ENCODE peak calls at places on chromosomes 1 and 21, in four cellular contexts. One of them, this sample, is unnamed.
A peak's percentile ranks its signal among the peaks of the same experiment; 100 is the strongest.

GRCh38 chr1:45205910-45206721 is at the start of gene ZSWIM5:
- DNase-seq in GM12878: no peak
- DNase-seq in K562: peak; percentile 57
- DNase-seq in HepG2: peak; percentile 48
- DNase-seq in this sample: peak; percentile 67

GRCh38 chr1:78045850-78046778 is at the start of gene GIPC2:
- DNase-seq in GM12878: no peak
- DNase-seq in HepG2: peak; percentile 31
- DNase-seq in K562: no peak
- DNase-seq in this sample: peak; percentile 60

GRCh38 chr1:66231162-66232077 is 302.5 kb upstream of the SGIP1 start:
- DNase-seq in K562: no peak
- DNase-seq in HepG2: no peak
- DNase-seq in GM12878: no peak
- DNase-seq in this sample: no peak

GRCh38 chr1:97925982-97926708 is 5.3 kb upstream of the DPYD start:
- DNase-seq in K562: no peak
- DNase-seq in HepG2: no peak
- DNase-seq in GM12878: no peak
- DNase-seq in this sample: no peak

GRCh38 chr1:78840447-78841251 is 165.9 kb downstream of the ADGRL4 start:
- DNase-seq in K562: no peak
- DNase-seq in GM12878: no peak
- DNase-seq in HepG2: no peak
- DNase-seq in this sample: peak; percentile 10

GRCh38 chr1:23727362-23727811 is 15.9 kb upstream of the ELOA start:
- DNase-seq in HepG2: peak; percentile 78
- DNase-seq in GM12878: no peak
- DNase-seq in K562: no peak
- DNase-seq in this sample: no peak

GRCh38 chr1:248686815-248687214 is 15.8 kb downstream of the OR14I1 start:
- DNase-seq in K562: no peak
- DNase-seq in GM12878: peak; percentile 43
- DNase-seq in HepG2: no peak
- DNase-seq in this sample: no peak

GRCh38 chr1:113140588-113141446 is 67.8 kb downstream of the LRIG2 start:
- DNase-seq in GM12878: peak; percentile 17
- DNase-seq in HepG2: peak; percentile 68
- DNase-seq in K562: peak; percentile 82
- DNase-seq in this sample: peak; percentile 67

GRCh38 chr1:85464497-85465098 is 361 bp downstream of the DDAH1 start:
- DNase-seq in K562: no peak
- DNase-seq in HepG2: peak; percentile 40
- DNase-seq in GM12878: no peak
- DNase-seq in this sample: peak; percentile 67

GRCh38 chr1:177772621-177773020 is 197.2 kb downstream of the SEC16B start:
- DNase-seq in GM12878: no peak
- DNase-seq in HepG2: no peak
- DNase-seq in K562: no peak
- DNase-seq in this sample: no peak

GRCh38 chr1:183473286-183473536 is 912 bp downstream of the SMG7 start:
- DNase-seq in GM12878: no peak
- DNase-seq in HepG2: no peak
- DNase-seq in K562: no peak
- DNase-seq in this sample: no peak

GRCh38 chr21:15309721-15310120 is 244.9 kb upstream of the NRIP1 start:
- DNase-seq in K562: no peak
- DNase-seq in GM12878: no peak
- DNase-seq in HepG2: no peak
- DNase-seq in this sample: no peak

GRCh38 chr1:208252126-208252853 is 8.1 kb upstream of the PLXNA2 start:
- DNase-seq in K562: peak; percentile 57
- DNase-seq in GM12878: no peak
- DNase-seq in HepG2: peak; percentile 52
- DNase-seq in this sample: peak; percentile 31

GRCh38 chr1:227767401-227768396 is 32.5 kb downstream of the SNAP47 start:
- DNase-seq in K562: no peak
- DNase-seq in GM12878: no peak
- DNase-seq in HepG2: no peak
- DNase-seq in this sample: no peak

GRCh38 chr1:58353168-58353567 is 193.4 kb downstream of the OMA1 start:
- DNase-seq in GM12878: no peak
- DNase-seq in K562: no peak
- DNase-seq in HepG2: no peak
- DNase-seq in this sample: no peak

GRCh38 chr1:110176299-110176956 is 26.1 kb downstream of the SLC6A17 start:
- DNase-seq in HepG2: no peak
- DNase-seq in GM12878: no peak
- DNase-seq in K562: no peak
- DNase-seq in this sample: no peak

GRCh38 chr21:41825881-41826280 is 53.3 kb downstream of the PRDM15 start:
- DNase-seq in K562: no peak
- DNase-seq in GM12878: no peak
- DNase-seq in HepG2: no peak
- DNase-seq in this sample: no peak

GRCh38 chr1:34057347-34057746 is 107.7 kb downstream of the CSMD2 start:
- DNase-seq in HepG2: no peak
- DNase-seq in GM12878: no peak
- DNase-seq in K562: no peak
- DNase-seq in this sample: peak; percentile 51

GRCh38 chr1:90987860-90988259 is 34.0 kb downstream of the ZNF644 start:
- DNase-seq in GM12878: no peak
- DNase-seq in HepG2: no peak
- DNase-seq in K562: no peak
- DNase-seq in this sample: no peak

GRCh38 chr1:230823835-230824485 is 44.4 kb downstream of the C1orf198 start:
- DNase-seq in K562: no peak
- DNase-seq in HepG2: no peak
- DNase-seq in GM12878: no peak
- DNase-seq in this sample: no peak
- TF ChIP-seq NR2C2 in K562: no peak
- TF ChIP-seq NR2C2 in HepG2: no peak
- TF ChIP-seq NR2C2 in GM12878: no peak
- TF ChIP-seq NR2C2 in this sample: no peak

GRCh38 chr1:181335631-181336030 is 147.7 kb upstream of the CACNA1E start:
- DNase-seq in HepG2: no peak
- DNase-seq in K562: no peak
- DNase-seq in GM12878: no peak
- DNase-seq in this sample: no peak
- TF ChIP-seq SP1 in HepG2: no peak
- TF ChIP-seq SP1 in K562: no peak
- TF ChIP-seq SP1 in GM12878: no peak
- TF ChIP-seq SP1 in this sample: no peak

DNA sequence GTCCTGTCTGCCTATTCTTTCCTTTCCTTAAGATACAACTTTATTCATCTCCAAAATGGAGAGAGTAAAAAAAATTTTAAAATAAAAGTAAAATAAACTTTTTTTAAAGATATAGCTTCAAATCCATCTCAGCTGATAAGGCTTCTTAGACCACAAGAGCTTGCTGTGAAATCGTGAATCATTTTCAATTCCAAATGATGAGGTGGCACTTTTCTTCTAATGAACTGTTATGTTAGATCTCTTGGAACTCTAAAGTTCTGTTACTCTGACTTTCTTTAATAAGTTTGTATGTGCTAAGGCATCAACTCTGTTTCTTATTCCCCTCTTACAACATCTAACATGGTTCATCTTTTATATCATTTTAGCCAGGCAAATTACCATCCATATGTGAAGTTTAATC is 4.5 kb downstream of the SH3GLB1 start:
- DNase-seq in GM12878: no peak
- DNase-seq in HepG2: no peak
- DNase-seq in K562: peak; percentile 14
- DNase-seq in this sample: no peak
- TF ChIP-seq NR2C2 in GM12878: no peak
- TF ChIP-seq NR2C2 in HepG2: no peak
- TF ChIP-seq NR2C2 in K562: no peak
- TF ChIP-seq NR2C2 in this sample: no peak

GRCh38 chr1:25936940-25937339 is 30.7 kb upstream of the STMN1 start:
- DNase-seq in HepG2: no peak
- DNase-seq in GM12878: no peak
- DNase-seq in K562: no peak
- DNase-seq in this sample: no peak

GRCh38 chr1:25926731-25927496 is 20.7 kb upstream of the STMN1 start:
- DNase-seq in K562: no peak
- DNase-seq in GM12878: no peak
- DNase-seq in HepG2: no peak
- DNase-seq in this sample: peak; percentile 25

GRCh38 chr1:25933479-25934365 is 27.5 kb upstream of the STMN1 start:
- DNase-seq in K562: peak; percentile 93
- DNase-seq in HepG2: no peak
- DNase-seq in GM12878: no peak
- DNase-seq in this sample: no peak

GRCh38 chr1:25927541-25928265 is 21.5 kb upstream of the STMN1 start:
- DNase-seq in K562: no peak
- DNase-seq in GM12878: no peak
- DNase-seq in HepG2: no peak
- DNase-seq in this sample: peak; percentile 32

DNA sequence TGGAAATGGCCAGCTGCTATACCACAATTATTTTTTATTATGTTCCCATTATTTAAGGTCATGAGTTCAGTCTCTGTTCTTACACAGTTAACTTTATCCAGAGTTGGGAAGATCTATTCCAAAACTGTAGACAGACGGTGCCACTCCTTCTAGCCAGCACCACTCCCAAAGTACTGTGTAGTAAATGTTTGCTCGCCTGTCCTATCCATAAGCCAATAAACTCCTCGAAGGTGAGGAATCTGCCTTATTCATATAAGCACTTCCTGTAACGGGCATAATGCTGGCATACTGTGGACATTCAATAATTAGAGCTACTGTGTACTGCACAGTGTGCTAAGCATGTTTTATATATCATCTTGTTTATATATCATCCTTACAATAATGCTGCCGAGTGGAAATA is 26.1 kb upstream of the STMN1 start:
- DNase-seq in GM12878: no peak
- DNase-seq in K562: no peak
- DNase-seq in HepG2: no peak
- DNase-seq in this sample: no peak
- TF ChIP-seq SP1 in GM12878: no peak
- TF ChIP-seq SP1 in K562: no peak
- TF ChIP-seq SP1 in HepG2: no peak
- TF ChIP-seq SP1 in this sample: no peak

DNA sequence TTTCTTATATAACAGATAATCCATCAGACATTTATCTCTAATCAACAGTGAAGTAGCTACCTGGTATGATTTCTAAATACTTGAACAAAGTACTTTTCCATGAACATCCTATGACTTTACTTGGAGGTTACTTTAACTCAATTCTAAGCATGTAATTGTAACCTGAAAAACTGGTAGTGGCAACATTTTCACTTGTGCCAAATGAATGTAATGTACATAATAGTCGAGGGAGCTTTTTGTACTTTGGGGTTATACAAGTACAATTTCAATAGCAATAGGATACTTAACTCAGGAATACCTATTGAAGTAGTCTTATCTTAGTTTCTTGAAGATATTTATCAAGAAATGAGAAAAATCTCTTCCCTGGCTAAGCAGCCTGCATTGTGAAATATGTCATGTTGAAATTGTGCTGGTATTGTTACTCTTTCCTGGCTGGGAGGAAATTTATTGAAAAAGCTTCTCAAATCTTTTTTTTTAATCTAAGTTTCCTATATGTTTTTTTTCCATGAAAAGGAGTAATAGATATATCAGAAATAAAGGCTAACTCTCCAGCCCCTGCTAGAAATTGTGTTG is 33.7 kb upstream of the CACYBP start:
- DNase-seq in HepG2: no peak
- DNase-seq in GM12878: no peak
- DNase-seq in K562: no peak
- DNase-seq in this sample: no peak
- TF ChIP-seq NR2C2 in HepG2: no peak
- TF ChIP-seq NR2C2 in GM12878: no peak
- TF ChIP-seq NR2C2 in K562: no peak
- TF ChIP-seq NR2C2 in this sample: no peak

GRCh38 chr1:29833596-29833995 is 597.3 kb downstream of the PTPRU start:
- DNase-seq in HepG2: no peak
- DNase-seq in K562: no peak
- DNase-seq in GM12878: no peak
- DNase-seq in this sample: no peak
- TF ChIP-seq SP1 in HepG2: no peak
- TF ChIP-seq SP1 in K562: no peak
- TF ChIP-seq SP1 in GM12878: no peak
- TF ChIP-seq SP1 in this sample: no peak

GRCh38 chr21:29538115-29538514 is 239.4 kb downstream of the BACH1 start:
- DNase-seq in HepG2: no peak
- DNase-seq in GM12878: no peak
- DNase-seq in K562: no peak
- DNase-seq in this sample: no peak

GRCh38 chr21:29529139-29529538 is 230.4 kb downstream of the BACH1 start:
- DNase-seq in K562: no peak
- DNase-seq in HepG2: no peak
- DNase-seq in GM12878: no peak
- DNase-seq in this sample: no peak

GRCh38 chr21:29540289-29540688 is 241.6 kb downstream of the BACH1 start:
- DNase-seq in K562: no peak
- DNase-seq in HepG2: no peak
- DNase-seq in GM12878: no peak
- DNase-seq in this sample: no peak

DNA sequence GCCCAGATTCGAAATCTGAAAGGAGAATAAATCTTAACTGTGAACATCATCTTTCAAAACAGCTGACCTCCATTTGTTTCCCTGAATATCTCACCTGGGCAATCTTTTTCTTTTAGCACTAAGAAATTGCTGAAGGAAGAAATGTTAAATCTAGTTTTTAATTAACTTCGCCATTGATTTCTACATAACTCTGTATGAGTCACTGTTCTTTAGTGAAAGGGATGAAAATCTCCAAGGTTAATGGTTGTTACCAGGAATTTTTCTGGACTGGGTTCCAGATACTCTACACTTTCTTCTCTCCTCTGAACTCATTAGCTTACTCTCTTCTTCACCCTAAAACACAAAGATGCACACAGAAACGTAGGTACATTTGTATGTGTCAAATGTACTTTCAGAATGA is 235.7 kb downstream of the BACH1 start:
- DNase-seq in K562: no peak
- DNase-seq in GM12878: no peak
- DNase-seq in HepG2: no peak
- DNase-seq in this sample: no peak
- TF ChIP-seq NR2C2 in K562: no peak
- TF ChIP-seq NR2C2 in GM12878: no peak
- TF ChIP-seq NR2C2 in HepG2: no peak
- TF ChIP-seq NR2C2 in this sample: no peak

GRCh38 chr1:19479351-19480120 is 5.8 kb downstream of the CAPZB start:
- DNase-seq in HepG2: no peak
- DNase-seq in GM12878: no peak
- DNase-seq in K562: peak; percentile 75
- DNase-seq in this sample: no peak
- TF ChIP-seq SP1 in HepG2: no peak
- TF ChIP-seq SP1 in GM12878: no peak
- TF ChIP-seq SP1 in K562: no peak
- TF ChIP-seq SP1 in this sample: no peak

DNA sequence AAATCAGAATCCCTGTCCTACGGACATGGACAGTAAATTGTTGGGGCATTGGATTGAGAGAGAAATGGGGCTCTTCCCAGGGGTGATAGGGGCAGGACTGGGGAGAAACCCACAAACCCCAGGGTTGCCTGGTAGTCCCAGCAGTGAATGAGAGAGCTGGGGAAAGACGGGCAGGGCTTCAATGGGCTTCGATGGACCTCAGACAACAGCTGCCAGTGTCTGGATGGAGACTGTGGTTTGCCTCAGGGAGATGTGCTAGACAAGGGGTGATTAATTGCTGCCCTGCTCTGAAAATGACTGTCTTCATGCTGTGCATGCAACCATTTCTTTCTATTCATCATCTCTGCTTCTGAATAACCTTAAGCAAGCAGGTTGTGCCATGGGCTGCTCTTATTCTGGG is 7.4 kb downstream of the GPR25 start:
- DNase-seq in HepG2: no peak
- DNase-seq in GM12878: peak; percentile 77
- DNase-seq in K562: peak; percentile 5
- DNase-seq in this sample: no peak
- TF ChIP-seq NR2C2 in HepG2: no peak
- TF ChIP-seq NR2C2 in GM12878: no peak
- TF ChIP-seq NR2C2 in K562: no peak
- TF ChIP-seq NR2C2 in this sample: no peak